ENCODE peak calls at places on chromosomes 11 and 22, in seven cellular contexts. One of them, this sample, is unnamed.

GRCh38 chr11:125086633-125087296 is 23.7 kb downstream of the SLC37A2 start:
- DNase-seq in AG10803: no peak
- DNase-seq in A549: no peak
- DNase-seq in HFFc6: no peak
- DNase-seq in fibroblast of lung: no peak
- DNase-seq in upper lobe of right lung: peak
- DNase-seq in lower leg skin: no peak
- DNase-seq in this sample: no peak

GRCh38 chr11:72224587-72225410 is at the start of gene INPPL1:
- DNase-seq in upper lobe of right lung: peak
- DNase-seq in AG10803: no peak
- DNase-seq in HFFc6: no peak
- DNase-seq in lower leg skin: no peak
- DNase-seq in A549: no peak
- DNase-seq in fibroblast of lung: peak
- DNase-seq in this sample: peak

GRCh38 chr11:75383246-75383645 is 16.1 kb upstream of the RPS3 start:
- DNase-seq in A549: peak
- DNase-seq in upper lobe of right lung: peak
- DNase-seq in HFFc6: no peak
- DNase-seq in fibroblast of lung: no peak
- DNase-seq in AG10803: no peak
- DNase-seq in lower leg skin: no peak
- DNase-seq in this sample: no peak

GRCh38 chr11:65430406-65431217 is 8.0 kb downstream of the NEAT1 start:
- DNase-seq in A549: no peak
- DNase-seq in fibroblast of lung: peak
- DNase-seq in upper lobe of right lung: no peak
- DNase-seq in lower leg skin: no peak
- DNase-seq in AG10803: peak
- DNase-seq in HFFc6: peak
- DNase-seq in this sample: peak

GRCh38 chr11:108135845-108136599 is 14.7 kb downstream of the ACAT1 start:
- DNase-seq in AG10803: peak
- DNase-seq in upper lobe of right lung: no peak
- DNase-seq in lower leg skin: no peak
- DNase-seq in fibroblast of lung: peak
- DNase-seq in A549: no peak
- DNase-seq in HFFc6: peak
- DNase-seq in this sample: peak

GRCh38 chr11:36257351-36257750 is 31.9 kb downstream of the COMMD9 start:
- DNase-seq in HFFc6: peak
- DNase-seq in lower leg skin: no peak
- DNase-seq in upper lobe of right lung: no peak
- DNase-seq in A549: no peak
- DNase-seq in AG10803: no peak
- DNase-seq in fibroblast of lung: peak
- DNase-seq in this sample: peak

GRCh38 chr22:32205974-32206773 is 1.3 kb upstream of the RFPL2 start:
- DNase-seq in AG10803: no peak
- DNase-seq in HFFc6: no peak
- DNase-seq in A549: peak
- DNase-seq in upper lobe of right lung: no peak
- DNase-seq in lower leg skin: no peak
- DNase-seq in fibroblast of lung: no peak
- DNase-seq in this sample: no peak

GRCh38 chr11:382081-382643 is 11.8 kb upstream of the PKP3 start:
- DNase-seq in upper lobe of right lung: no peak
- DNase-seq in fibroblast of lung: no peak
- DNase-seq in lower leg skin: no peak
- DNase-seq in AG10803: no peak
- DNase-seq in A549: no peak
- DNase-seq in HFFc6: no peak
- DNase-seq in this sample: no peak

GRCh38 chr22:29313126-29314071 is 2.1 kb downstream of the RASL10A start:
- DNase-seq in upper lobe of right lung: peak
- DNase-seq in A549: no peak
- DNase-seq in lower leg skin: no peak
- DNase-seq in HFFc6: no peak
- DNase-seq in fibroblast of lung: peak
- DNase-seq in AG10803: peak
- DNase-seq in this sample: peak

GRCh38 chr11:61545341-61545740 is 35.5 kb downstream of the SYT7 start:
- DNase-seq in A549: peak
- DNase-seq in upper lobe of right lung: no peak
- DNase-seq in AG10803: no peak
- DNase-seq in lower leg skin: no peak
- DNase-seq in fibroblast of lung: no peak
- DNase-seq in HFFc6: no peak
- DNase-seq in this sample: peak

GRCh38 chr11:70233511-70233919 is 30.4 kb downstream of the FADD start:
- DNase-seq in HFFc6: peak
- DNase-seq in lower leg skin: no peak
- DNase-seq in upper lobe of right lung: no peak
- DNase-seq in A549: peak
- DNase-seq in fibroblast of lung: peak
- DNase-seq in AG10803: peak
- DNase-seq in this sample: peak

GRCh38 chr11:93796424-93796823 is 12.3 kb downstream of the MED17 start:
- DNase-seq in HFFc6: no peak
- DNase-seq in lower leg skin: no peak
- DNase-seq in fibroblast of lung: no peak
- DNase-seq in A549: no peak
- DNase-seq in upper lobe of right lung: no peak
- DNase-seq in AG10803: no peak
- DNase-seq in this sample: no peak

GRCh38 chr22:20807315-20807752 is 33.4 kb downstream of the SERPIND1 start:
- DNase-seq in lower leg skin: no peak
- DNase-seq in AG10803: peak
- DNase-seq in fibroblast of lung: peak
- DNase-seq in A549: peak
- DNase-seq in HFFc6: peak
- DNase-seq in upper lobe of right lung: no peak
- DNase-seq in this sample: peak

GRCh38 chr11:119195680-119196079 is 10.4 kb downstream of the NHERF4 start:
- DNase-seq in lower leg skin: no peak
- DNase-seq in HFFc6: peak
- DNase-seq in AG10803: peak
- DNase-seq in A549: peak
- DNase-seq in upper lobe of right lung: peak
- DNase-seq in fibroblast of lung: peak
- DNase-seq in this sample: peak

GRCh38 chr11:37511425-37511933 is 913.4 kb upstream of the RAG2 start:
- DNase-seq in lower leg skin: no peak
- DNase-seq in fibroblast of lung: peak
- DNase-seq in upper lobe of right lung: no peak
- DNase-seq in HFFc6: peak
- DNase-seq in AG10803: peak
- DNase-seq in A549: no peak
- DNase-seq in this sample: peak

GRCh38 chr11:119361056-119361787 is 14.7 kb upstream of the MFRP start:
- DNase-seq in HFFc6: peak
- DNase-seq in upper lobe of right lung: peak
- DNase-seq in lower leg skin: no peak
- DNase-seq in fibroblast of lung: peak
- DNase-seq in AG10803: peak
- DNase-seq in A549: peak
- DNase-seq in this sample: peak

GRCh38 chr11:111696556-111696955 is 69.6 kb downstream of the PPP2R1B start:
- DNase-seq in upper lobe of right lung: no peak
- DNase-seq in HFFc6: peak
- DNase-seq in AG10803: peak
- DNase-seq in A549: no peak
- DNase-seq in lower leg skin: no peak
- DNase-seq in fibroblast of lung: peak
- DNase-seq in this sample: peak

GRCh38 chr11:106389096-106389495 is 311.6 kb downstream of the AASDHPPT start:
- DNase-seq in A549: no peak
- DNase-seq in upper lobe of right lung: no peak
- DNase-seq in fibroblast of lung: peak
- DNase-seq in HFFc6: peak
- DNase-seq in AG10803: peak
- DNase-seq in lower leg skin: no peak
- DNase-seq in this sample: peak

GRCh38 chr11:130651266-130651855 is 202.9 kb downstream of the ADAMTS15 start:
- DNase-seq in A549: no peak
- DNase-seq in fibroblast of lung: no peak
- DNase-seq in HFFc6: no peak
- DNase-seq in upper lobe of right lung: no peak
- DNase-seq in lower leg skin: no peak
- DNase-seq in AG10803: no peak
- DNase-seq in this sample: no peak

GRCh38 chr11:69307871-69308381 is 14.0 kb downstream of the MYEOV start:
- DNase-seq in HFFc6: no peak
- DNase-seq in AG10803: no peak
- DNase-seq in fibroblast of lung: no peak
- DNase-seq in upper lobe of right lung: peak
- DNase-seq in lower leg skin: no peak
- DNase-seq in A549: no peak
- DNase-seq in this sample: no peak

GRCh38 chr11:120564573-120565301 is 53.2 kb downstream of the GRIK4 start:
- DNase-seq in HFFc6: peak
- DNase-seq in lower leg skin: no peak
- DNase-seq in fibroblast of lung: peak
- DNase-seq in upper lobe of right lung: no peak
- DNase-seq in AG10803: peak
- DNase-seq in A549: no peak
- DNase-seq in this sample: peak

GRCh38 chr11:125389339-125390166 is 106.5 kb downstream of the FEZ1 start:
- DNase-seq in A549: no peak
- DNase-seq in HFFc6: no peak
- DNase-seq in fibroblast of lung: no peak
- DNase-seq in upper lobe of right lung: no peak
- DNase-seq in lower leg skin: no peak
- DNase-seq in AG10803: no peak
- DNase-seq in this sample: no peak

GRCh38 chr11:32153747-32154146 is 62.9 kb downstream of the RCN1 start:
- DNase-seq in fibroblast of lung: no peak
- DNase-seq in HFFc6: no peak
- DNase-seq in AG10803: no peak
- DNase-seq in lower leg skin: no peak
- DNase-seq in upper lobe of right lung: no peak
- DNase-seq in A549: no peak
- DNase-seq in this sample: no peak

GRCh38 chr11:102026975-102027374 is 20.3 kb upstream of the CFAP300 start:
- DNase-seq in lower leg skin: no peak
- DNase-seq in AG10803: no peak
- DNase-seq in A549: no peak
- DNase-seq in HFFc6: no peak
- DNase-seq in upper lobe of right lung: no peak
- DNase-seq in fibroblast of lung: peak
- DNase-seq in this sample: no peak
- TF ChIP-seq CTCF in lower leg skin: no peak
- TF ChIP-seq CTCF in AG10803: no peak
- TF ChIP-seq CTCF in A549: no peak
- TF ChIP-seq CTCF in HFFc6: no peak
- TF ChIP-seq CTCF in upper lobe of right lung: no peak
- TF ChIP-seq CTCF in fibroblast of lung: no peak
- TF ChIP-seq CTCF in this sample: no peak

GRCh38 chr11:58958500-58958899 is 19.2 kb downstream of the GLYATL1 start:
- DNase-seq in lower leg skin: no peak
- DNase-seq in A549: no peak
- DNase-seq in fibroblast of lung: no peak
- DNase-seq in AG10803: peak
- DNase-seq in HFFc6: no peak
- DNase-seq in upper lobe of right lung: no peak
- DNase-seq in this sample: no peak
- TF ChIP-seq CTCF in lower leg skin: no peak
- TF ChIP-seq CTCF in A549: no peak
- TF ChIP-seq CTCF in fibroblast of lung: peak
- TF ChIP-seq CTCF in AG10803: peak
- TF ChIP-seq CTCF in HFFc6: peak
- TF ChIP-seq CTCF in upper lobe of right lung: peak
- TF ChIP-seq CTCF in this sample: peak

DNA sequence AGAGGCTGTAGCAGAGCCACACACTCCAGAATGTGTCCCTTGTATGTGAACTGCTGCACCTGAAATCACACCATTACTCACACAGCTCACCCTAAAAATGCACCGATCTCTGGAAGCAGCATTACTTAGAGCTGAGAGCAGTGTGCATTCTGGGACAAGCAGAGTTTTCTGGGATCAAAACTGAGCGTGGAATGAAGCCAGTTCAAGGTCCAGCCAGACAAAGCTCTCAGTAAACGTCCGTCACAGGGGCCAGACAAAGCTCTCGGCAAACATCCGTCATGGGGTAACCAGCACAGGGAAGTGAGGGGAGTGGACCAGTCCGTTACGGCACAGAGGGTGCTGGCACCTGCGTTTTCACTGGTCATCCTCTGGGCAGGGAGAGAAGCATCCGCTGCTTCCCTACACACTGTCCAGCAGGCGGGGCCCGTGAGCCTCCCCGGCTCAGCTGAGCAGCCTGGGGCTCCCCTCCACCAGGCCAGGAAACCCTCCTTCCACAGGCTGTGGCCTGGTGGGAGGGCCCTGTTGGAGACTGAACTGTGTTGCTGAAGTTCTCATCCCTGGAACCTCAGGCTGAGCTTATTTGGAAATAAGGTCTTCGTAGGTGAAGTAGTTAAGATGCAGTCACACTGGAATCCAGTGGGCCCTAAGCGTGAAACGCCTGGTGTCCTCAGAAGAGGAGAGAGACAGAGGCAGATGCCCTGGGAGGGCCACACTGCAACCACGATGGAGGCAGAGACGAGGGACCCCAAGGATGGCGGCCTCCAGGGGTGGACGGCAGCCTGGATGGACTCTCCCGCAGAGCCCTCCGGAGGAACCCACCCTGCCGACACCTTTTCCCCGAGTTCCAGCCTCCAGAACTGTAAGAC is 883.9 kb downstream of the BRD1 start:
- DNase-seq in lower leg skin: peak
- DNase-seq in HFFc6: no peak
- DNase-seq in A549: peak
- DNase-seq in fibroblast of lung: no peak
- DNase-seq in upper lobe of right lung: peak
- DNase-seq in AG10803: peak
- DNase-seq in this sample: no peak
- TF ChIP-seq CTCF in lower leg skin: no peak
- TF ChIP-seq CTCF in HFFc6: peak
- TF ChIP-seq CTCF in A549: peak
- TF ChIP-seq CTCF in fibroblast of lung: no peak
- TF ChIP-seq CTCF in upper lobe of right lung: peak
- TF ChIP-seq CTCF in AG10803: peak
- TF ChIP-seq CTCF in this sample: no peak

DNA sequence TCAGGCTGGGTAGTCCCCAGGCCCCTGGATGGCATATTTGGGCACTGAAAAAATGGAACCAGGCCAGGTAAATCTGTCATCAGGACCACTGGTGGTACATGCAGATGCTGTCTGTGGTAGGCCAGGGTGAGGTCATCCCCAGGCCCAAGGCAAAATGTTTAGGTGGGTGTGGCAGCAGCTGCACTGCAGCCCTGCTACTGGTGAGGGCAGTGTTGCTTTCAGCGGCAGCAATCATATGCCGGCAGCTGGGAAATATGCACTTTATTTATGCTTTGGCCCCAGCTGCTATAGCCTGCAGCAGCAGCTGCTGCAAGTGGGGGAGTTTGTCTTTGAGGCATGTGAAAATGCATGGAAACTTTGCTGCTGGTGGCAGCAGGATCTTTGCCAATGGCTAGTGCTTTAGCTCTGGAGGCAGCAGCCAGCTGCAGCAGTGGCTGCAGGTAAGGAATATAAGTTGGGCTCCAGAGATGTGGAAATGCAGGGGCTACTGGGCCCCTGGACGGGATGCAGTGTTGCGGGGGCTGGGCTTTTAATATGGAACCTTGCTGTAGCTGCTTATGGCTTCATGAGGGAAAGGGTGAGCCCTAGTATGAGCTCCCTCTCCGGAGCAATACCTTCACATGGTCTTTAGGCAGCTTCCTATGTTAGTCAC is 365.7 kb upstream of the CADM1 start:
- DNase-seq in fibroblast of lung: peak
- DNase-seq in lower leg skin: no peak
- DNase-seq in HFFc6: no peak
- DNase-seq in upper lobe of right lung: peak
- DNase-seq in A549: no peak
- DNase-seq in AG10803: no peak
- DNase-seq in this sample: peak
- TF ChIP-seq CTCF in fibroblast of lung: peak
- TF ChIP-seq CTCF in lower leg skin: no peak
- TF ChIP-seq CTCF in HFFc6: no peak
- TF ChIP-seq CTCF in upper lobe of right lung: peak
- TF ChIP-seq CTCF in A549: no peak
- TF ChIP-seq CTCF in AG10803: no peak
- TF ChIP-seq CTCF in this sample: peak

This sample was measured in cardiac fibroblast.